ENCODE peak calls at places on chromosomes 7 and 10, in seven cellular contexts. P is cardiac muscle cell; A is aorta; L is CD4-positive, CD25-positive, alpha-beta regulatory T cell; Q is stomach; K is AG04450; Z is heart left ventricle. V is an unnamed sample.

GRCh38 chr7:8217200-8218068 is 44.5 kb downstream of the ICA1 start:
- DNase-seq in L (peak), P (peak), Z (no peak), Q (no peak), A (no peak), K (peak), V (no peak)

GRCh38 chr7:4683884-4684565 is 1.9 kb downstream of the FOXK1 start:
- DNase-seq in P (peak), Q (peak), Z (peak), L (peak), A (peak), K (no peak), V (no peak)

GRCh38 chr7:108323305-108323832 is 132.9 kb downstream of the NRCAM start:
- DNase-seq in P (no peak), L (no peak), K (no peak), Z (no peak), A (no peak), Q (no peak), V (no peak)

GRCh38 chr7:101300465-101301376 is 20.9 kb downstream of the IFT22 start:
- DNase-seq in Z (no peak), Q (no peak), K (no peak), A (no peak), P (no peak), L (no peak), V (no peak)

GRCh38 chr10:102400061-102400460 is 4.6 kb downstream of the NFKB2 start:
- DNase-seq in A (no peak), Z (peak), P (no peak), L (no peak), K (no peak), Q (no peak), V (no peak)

GRCh38 chr10:17785276-17785935 is 23.7 kb upstream of the MRC1 start:
- DNase-seq in P (no peak), K (no peak), L (no peak), Z (no peak), A (no peak), Q (no peak), V (no peak)

GRCh38 chr10:114458955-114459354 is 54.7 kb upstream of the AFAP1L2 start:
- DNase-seq in K (no peak), Z (peak), P (no peak), A (no peak), L (no peak), Q (peak), V (no peak)

GRCh38 chr10:10213237-10213636 is 804.4 kb upstream of the CELF2 start:
- DNase-seq in K (no peak), P (no peak), A (no peak), Q (no peak), L (no peak), Z (no peak), V (no peak)

GRCh38 chr10:73182568-73182967 is 14.6 kb downstream of the FAM149B1 start:
- DNase-seq in A (no peak), Q (no peak), P (no peak), K (no peak), Z (no peak), L (no peak), V (no peak)

DNA sequence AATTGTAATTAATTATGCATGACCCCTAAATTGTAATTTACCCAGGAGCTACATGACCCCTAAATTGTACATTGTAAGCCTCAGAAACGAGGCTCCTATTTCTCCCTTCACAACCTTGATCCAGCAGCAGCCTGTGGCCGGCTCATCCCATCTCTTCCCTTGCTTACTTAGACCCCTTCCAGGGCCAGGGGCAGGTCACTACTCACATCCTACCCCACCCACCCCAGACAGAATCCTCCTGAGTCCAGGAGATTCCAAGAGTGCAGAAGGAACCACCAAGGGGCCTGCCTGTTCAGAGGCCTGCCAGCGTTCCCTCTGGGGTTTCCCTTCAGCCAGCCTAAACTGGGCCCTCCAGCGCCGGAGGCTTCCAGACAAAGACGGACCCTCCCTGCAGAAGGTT is 19.0 kb downstream of the LEP start:
- DNase-seq in A (no peak), Z (no peak), Q (no peak), P (no peak), K (no peak), L (no peak), V (no peak)
- H3K4me3 ChIP-seq in A (no peak), Z (no peak), Q (no peak), P (no peak), K (no peak), L (no peak), V (no peak)

DNA sequence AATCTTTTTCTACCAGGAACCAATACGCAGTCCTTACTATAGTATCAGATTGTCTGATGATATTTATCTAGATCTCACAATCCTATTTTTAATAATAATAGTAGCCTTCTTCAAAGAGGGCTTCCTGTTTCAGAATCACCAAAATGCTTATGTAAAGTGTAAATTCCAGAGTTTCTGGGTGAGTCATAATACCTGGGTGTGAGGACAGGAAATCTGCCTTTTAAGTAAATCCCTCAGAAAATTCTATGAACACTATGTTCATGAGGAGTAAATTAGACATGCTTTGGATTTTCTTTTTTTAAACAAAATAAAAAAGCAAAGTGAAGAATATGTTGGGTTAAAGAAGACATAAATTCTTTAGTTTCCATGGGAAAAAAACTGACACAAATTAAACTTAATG is 20.5 kb downstream of the DKK1 start:
- DNase-seq in A (no peak), K (no peak), P (no peak), Z (no peak), L (no peak), Q (no peak), V (no peak)
- H3K27ac ChIP-seq in A (no peak), K (no peak), P (no peak), Z (no peak), L (no peak), Q (no peak), V (no peak)

GRCh38 chr7:52786174-52786573 is 249.3 kb upstream of the POM121L12 start:
- DNase-seq in P (no peak), A (no peak), Q (no peak), L (no peak), Z (no peak), K (no peak), V (no peak)
- H3K4me3 ChIP-seq in P (no peak), A (no peak), Q (no peak), L (no peak), Z (no peak), K (no peak), V (no peak)

GRCh38 chr7:26515462-26515861 is 223.8 kb downstream of the SNX10 start:
- DNase-seq in Z (no peak), P (no peak), Q (peak), A (no peak), K (no peak), L (no peak), V (no peak)
- H3K27ac ChIP-seq in Z (no peak), P (no peak), Q (no peak), A (no peak), K (no peak), L (no peak), V (no peak)

GRCh38 chr10:111273635-111274034 is 196.8 kb downstream of the ADRA2A start:
- DNase-seq in A (no peak), P (no peak), Z (no peak), K (no peak), L (no peak), Q (no peak), V (no peak)

DNA sequence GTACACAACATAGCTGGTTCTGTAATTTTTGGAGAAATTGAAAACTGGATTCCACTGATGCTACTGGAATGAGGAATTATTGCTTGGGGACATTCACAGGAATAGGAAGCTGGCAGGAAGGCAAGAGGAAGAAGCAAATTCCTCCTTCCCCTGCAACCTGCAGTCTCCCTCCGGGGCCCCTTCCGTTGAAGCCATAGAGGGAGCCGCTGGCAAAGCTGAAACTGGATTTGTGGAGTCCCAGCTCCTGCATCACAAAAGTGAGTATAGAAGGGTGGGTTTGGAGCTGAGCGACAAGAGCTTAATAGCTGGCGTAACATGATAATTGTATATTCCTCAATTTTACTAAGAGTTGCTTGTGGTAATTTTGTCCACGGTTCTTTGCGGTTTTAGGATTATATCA is 190.8 kb downstream of the ADRA2A start:
- DNase-seq in Q (no peak), A (no peak), L (no peak), K (no peak), Z (no peak), P (no peak), V (no peak)
- H3K4me3 ChIP-seq in Q (no peak), A (no peak), L (no peak), K (no peak), Z (no peak), P (no peak), V (no peak)

GRCh38 chr10:30743586-30743985 is 114.0 kb upstream of the LYZL2 start:
- DNase-seq in P (no peak), Q (no peak), L (no peak), A (no peak), Z (no peak), K (no peak), V (no peak)

GRCh38 chr10:30745953-30746352 is 116.4 kb upstream of the LYZL2 start:
- DNase-seq in A (no peak), Z (no peak), P (no peak), K (no peak), L (no peak), Q (no peak), V (no peak)

GRCh38 chr10:30747633-30748032 is 118.1 kb upstream of the LYZL2 start:
- DNase-seq in A (no peak), Z (no peak), Q (no peak), L (peak), K (peak), P (no peak), V (no peak)

GRCh38 chr10:30742471-30742870 is 112.9 kb upstream of the LYZL2 start:
- DNase-seq in L (no peak), Q (no peak), A (no peak), K (no peak), Z (no peak), P (no peak), V (no peak)

GRCh38 chr10:30744124-30744523 is 114.6 kb upstream of the LYZL2 start:
- DNase-seq in A (no peak), K (no peak), L (no peak), Z (no peak), Q (no peak), P (no peak), V (no peak)
- H3K27ac ChIP-seq in A (no peak), K (peak), L (no peak), Z (no peak), Q (no peak), P (no peak), V (peak)

V was measured in vagina.